ENCODE peak calls at places on chromosomes 2 and 18, in four cellular contexts. C, S, D and Q are unnamed samples.

GRCh38 chr2:171531291-171531690 is 9.0 kb downstream of the CYBRD1 start:
- DNase-seq in C (no peak), S (no peak), D (no peak), Q (no peak)

GRCh38 chr18:46407471-46408166 is 249.4 kb downstream of the LOXHD1 start:
- DNase-seq in C (no peak), S (no peak), D (no peak), Q (no peak)

GRCh38 chr2:74552914-74553811 is 579 bp downstream of the LOXL3 start:
- DNase-seq in C (no peak), S (no peak), D (no peak), Q (peak; percentile 59)

GRCh38 chr18:37902344-37902743 is 336.7 kb upstream of the CELF4 start:
- DNase-seq in C (no peak), S (no peak), D (no peak), Q (no peak)

GRCh38 chr2:30481323-30481800 is 34.3 kb downstream of the LCLAT1 start:
- DNase-seq in C (no peak), S (no peak), D (no peak), Q (no peak)

GRCh38 chr18:36672437-36673344 is 156.1 kb downstream of the TPGS2 start:
- DNase-seq in C (no peak), S (no peak), D (no peak), Q (no peak)

GRCh38 chr18:35141567-35142269 is 99.1 kb upstream of the ZNF397 start:
- DNase-seq in C (no peak), S (no peak), D (no peak), Q (no peak)

GRCh38 chr2:218999021-218999880 is 6.0 kb upstream of the CRYBA2 start:
- DNase-seq in C (peak; percentile 26), S (no peak), D (no peak), Q (no peak)

GRCh38 chr18:77911973-77912372 is 662.3 kb downstream of the GALR1 start:
- DNase-seq in C (no peak), S (no peak), D (no peak), Q (no peak)

GRCh38 chr2:101152195-101153076 is 1.3 kb upstream of the TBC1D8 start:
- DNase-seq in C (no peak), S (peak; percentile 85), D (peak; percentile 44), Q (peak; percentile 76)

GRCh38 chr2:39202639-39203369 is 41.0 kb downstream of the CDKL4 start:
- DNase-seq in C (no peak), S (no peak), D (no peak), Q (peak; percentile 56)

GRCh38 chr2:201420442-201421113 is 30.7 kb downstream of the TRAK2 start:
- DNase-seq in C (no peak), S (no peak), D (no peak), Q (no peak)

GRCh38 chr2:68709421-68709911 is 25.1 kb upstream of the ARHGAP25 start:
- DNase-seq in C (peak; percentile 25), S (peak; percentile 57), D (no peak), Q (peak; percentile 86)

GRCh38 chr2:178865537-178865936 is 58.3 kb upstream of the TTN start:
- DNase-seq in C (peak; percentile 46), S (no peak), D (no peak), Q (no peak)

GRCh38 chr18:44170208-44170880 is 510.3 kb upstream of the SETBP1 start:
- DNase-seq in C (no peak), S (no peak), D (no peak), Q (no peak)

GRCh38 chr2:205633994-205634393 is 48.3 kb upstream of the NRP2 start:
- DNase-seq in C (no peak), S (no peak), D (no peak), Q (no peak)

GRCh38 chr2:30981101-30981500 is 157.1 kb downstream of the GALNT14 start:
- DNase-seq in C (no peak), S (no peak), D (no peak), Q (no peak)

GRCh38 chr18:55384551-55385275 is 203.3 kb downstream of the TCF4 start:
- DNase-seq in C (peak; percentile 53), S (peak; percentile 7), D (no peak), Q (peak; percentile 85)

GRCh38 chr2:4628931-4629565 is 925.7 kb downstream of the DCDC2C start:
- DNase-seq in C (no peak), S (no peak), D (no peak), Q (no peak)

GRCh38 chr2:96839288-96839874 is 4.4 kb downstream of the ANKRD23 start:
- DNase-seq in C (no peak), S (no peak), D (no peak), Q (peak; percentile 80)

GRCh38 chr2:59732861-59733603 is 820.4 kb downstream of the BCL11A start:
- DNase-seq in C (no peak), S (no peak), D (no peak), Q (no peak)

GRCh38 chr2:142863485-142863921 is 14.0 kb upstream of the KYNU start:
- DNase-seq in C (no peak), S (peak; percentile 98), D (no peak), Q (no peak)

GRCh38 chr2:12197133-12197532 is 450.7 kb downstream of the LPIN1 start:
- DNase-seq in C (no peak), S (no peak), D (no peak), Q (no peak)

GRCh38 chr2:75787532-75788132 is 76.9 kb upstream of the GCFC2 start:
- DNase-seq in C (peak; percentile 19), S (peak; percentile 44), D (no peak), Q (peak; percentile 79)

GRCh38 chr2:177543007-177543760 is 150.6 kb downstream of the AGPS start:
- DNase-seq in C (no peak), S (no peak), D (no peak), Q (no peak)
- TF ChIP-seq JUNB in C (no peak), S (no peak), D (no peak), Q (no peak)

DNA sequence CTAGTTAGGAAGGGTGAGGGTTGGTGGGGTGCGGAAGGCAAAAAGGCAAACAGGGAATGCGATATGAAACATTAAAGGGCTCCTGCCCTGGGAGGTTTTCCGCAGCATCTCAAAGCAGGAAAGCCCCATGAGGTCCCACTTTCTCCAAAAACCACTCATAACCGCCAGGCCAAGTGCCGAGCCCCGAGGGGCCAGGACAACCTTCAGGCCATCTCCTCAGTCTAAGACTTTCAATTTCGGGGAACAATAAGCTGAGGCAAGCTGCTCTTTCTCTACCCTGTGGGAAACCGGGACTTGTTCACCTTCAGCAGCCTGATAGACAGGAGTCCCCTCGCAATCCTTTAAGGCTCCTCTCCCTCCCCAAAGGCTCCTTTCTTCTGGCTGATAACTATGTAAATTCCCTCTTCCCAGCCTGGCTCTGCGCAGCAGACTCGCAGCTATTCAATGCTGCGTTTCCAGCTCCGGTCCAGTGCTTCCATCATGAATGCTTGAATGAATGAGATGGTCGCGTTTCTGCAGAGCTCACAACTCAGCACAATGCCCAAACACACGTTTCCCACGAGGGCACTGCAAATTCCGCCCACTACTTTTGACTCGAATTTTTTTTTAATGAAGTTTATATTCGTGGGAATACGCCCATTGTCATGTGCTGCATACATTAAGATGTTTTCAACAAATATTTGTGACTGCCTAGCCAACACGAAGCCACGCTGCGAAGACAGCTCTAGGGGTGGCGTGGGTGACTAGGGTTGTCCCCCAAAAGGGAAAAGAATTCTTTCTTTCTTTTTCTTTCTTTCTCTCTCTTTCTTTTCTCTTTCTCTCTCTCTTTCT is 1.4 kb downstream of the LAMA1 start:
- DNase-seq in C (no peak), S (no peak), D (no peak), Q (peak; percentile 78)
- TF ChIP-seq EZH2 in C (no peak), S (no peak), D (no peak), Q (no peak)

DNA sequence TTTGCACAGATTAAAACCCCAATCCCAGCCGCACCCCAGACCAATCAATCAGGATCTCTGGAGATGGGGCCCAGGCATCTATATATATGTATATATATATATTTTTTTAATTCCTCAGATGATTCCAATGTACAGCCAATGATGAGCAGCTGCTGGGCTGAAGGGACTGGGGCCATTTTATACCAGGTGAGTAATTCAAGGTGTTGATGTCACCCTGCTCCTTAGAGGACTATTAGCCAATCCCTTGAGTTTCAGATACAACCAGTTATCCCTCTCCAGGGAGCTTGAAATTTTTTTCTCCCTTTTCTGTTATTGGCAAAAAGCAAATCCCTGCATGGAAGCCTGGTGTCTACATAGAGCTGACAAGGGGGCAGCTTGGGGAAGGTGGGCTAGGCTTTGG is 59.8 kb downstream of the MCFD2 start:
- DNase-seq in C (no peak), S (no peak), D (no peak), Q (no peak)
- H2AFZ ChIP-seq in C (no peak overlapping the region), S (no peak overlapping the region), D (no peak overlapping the region), Q (no peak overlapping the region)

DNA sequence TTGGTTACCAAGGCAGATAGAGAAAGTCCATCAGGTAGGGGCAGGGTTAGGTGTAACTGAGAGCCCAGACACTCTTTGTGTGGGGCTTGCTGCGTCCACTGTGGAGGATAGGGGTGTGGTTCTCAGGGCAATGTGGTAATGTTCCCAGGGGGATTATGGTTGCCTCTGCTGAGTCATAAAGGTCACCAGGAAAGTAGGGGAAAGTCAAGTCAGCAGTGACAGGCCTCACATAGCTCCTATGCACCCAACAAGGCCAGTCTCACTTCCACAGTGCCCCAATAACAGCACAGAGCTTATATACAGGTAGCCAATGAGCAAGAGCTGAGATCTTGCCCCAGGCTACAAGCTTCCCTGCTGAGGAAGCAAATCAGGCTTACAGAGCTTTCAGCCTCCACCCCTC is 1438.0 kb upstream of the ZEB2 start:
- DNase-seq in C (no peak), S (no peak), D (no peak), Q (no peak)
- TF ChIP-seq JUNB in C (no peak), S (no peak), D (no peak), Q (no peak)

GRCh38 chr2:56179931-56180330 is 3.9 kb upstream of the CCDC85A start:
- DNase-seq in C (no peak), S (no peak), D (no peak), Q (no peak)
- TF ChIP-seq EZH2 in C (no peak), S (no peak), D (no peak), Q (no peak)

GRCh38 chr18:59005266-59005665 is 134.4 kb upstream of the SEC11C start:
- DNase-seq in C (no peak), S (no peak), D (no peak), Q (peak; percentile 83)

GRCh38 chr18:59011786-59012185 is 127.9 kb upstream of the SEC11C start:
- DNase-seq in C (no peak), S (no peak), D (no peak), Q (no peak)

GRCh38 chr18:59009846-59010245 is 129.8 kb upstream of the SEC11C start:
- DNase-seq in C (no peak), S (no peak), D (no peak), Q (no peak)

GRCh38 chr18:59006461-59007067 is 133.1 kb upstream of the SEC11C start:
- DNase-seq in C (no peak), S (no peak), D (no peak), Q (no peak)

DNA sequence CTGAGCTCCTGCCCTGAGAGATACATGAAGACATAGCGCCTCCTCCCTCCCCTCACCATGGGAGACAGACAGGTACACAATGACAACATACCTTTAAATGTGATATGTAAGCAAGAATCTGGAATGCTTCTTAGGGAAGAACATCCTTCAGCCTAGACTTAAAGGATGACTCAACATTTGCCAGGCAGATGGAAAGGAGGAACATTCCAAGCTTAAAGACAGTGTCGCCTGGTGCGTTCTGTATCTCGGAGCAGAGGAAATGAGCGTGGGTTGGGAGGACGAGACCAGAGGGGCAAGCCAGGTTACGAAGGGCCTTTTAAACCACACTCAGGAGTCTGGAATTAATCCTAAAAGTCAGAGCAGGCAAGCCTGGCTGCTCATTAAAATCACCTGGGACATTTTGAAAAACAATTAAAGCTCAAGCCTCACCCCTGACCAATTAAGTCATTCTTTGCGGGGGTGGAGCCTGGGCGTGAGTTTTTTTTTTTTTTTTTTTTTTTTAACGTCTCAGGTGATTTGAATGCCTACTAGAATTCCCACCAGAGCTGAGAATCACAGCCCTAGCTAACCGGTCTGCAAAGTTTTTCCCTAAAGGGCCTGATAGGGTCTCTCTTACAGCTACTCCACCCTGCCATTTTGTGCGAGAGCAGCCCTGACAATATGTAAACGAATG is 131.2 kb upstream of the SEC11C start:
- DNase-seq in C (no peak), S (no peak), D (no peak), Q (peak; percentile 78)
- H2AFZ ChIP-seq in C (no peak overlapping the region), S (no peak overlapping the region), D (no peak overlapping the region), Q (no peak overlapping the region)